ENCODE peak calls at places on chromosomes 13 and 19, in six cellular contexts. E is foreskin fibroblast; P is pancreas; C is stimulated activated CD8-positive, alpha-beta memory T cell treated with anti-CD3 and anti-CD28 coated beads, Interleukin-15, amount 100 ng/mL, for 24 hours; T is non-pigmented ciliary epithelial cell; J is G401. R is an unnamed sample.

GRCh38 chr13:93244918-93245280 is 18.3 kb downstream of the GPC6 start:
- DNase-seq in E (peak; percentile 46), P (no peak), T (no peak), C (no peak), J (no peak), R (no peak)

GRCh38 chr19:5894704-5895349 is 8.8 kb downstream of the NDUFA11 start:
- DNase-seq in T (no peak), C (no peak), P (no peak), J (no peak), E (no peak), R (no peak)

GRCh38 chr13:80823472-80823871 is 482.5 kb upstream of the SPRY2 start:
- DNase-seq in J (no peak), T (no peak), C (no peak), E (no peak), P (no peak), R (no peak)

GRCh38 chr19:5292843-5293606 is 47.6 kb downstream of the PTPRS start:
- DNase-seq in J (peak; percentile 74), T (peak; percentile 18), E (peak; percentile 90), C (peak; percentile 21), P (peak; percentile 82), R (peak; percentile 36)

GRCh38 chr19:8158411-8159074 is 9.2 kb upstream of the FBN3 start:
- DNase-seq in J (peak; percentile 92), E (peak; percentile 79), P (peak; percentile 40), C (no peak), T (peak; percentile 35), R (peak; percentile 83)

GRCh38 chr19:36488816-36489138 is 584 bp downstream of the ZNF566 start:
- DNase-seq in J (peak; percentile 43), E (peak; percentile 33), P (no peak), C (no peak), T (no peak), R (peak; percentile 55)

GRCh38 chr19:3039125-3039524 is 10.0 kb upstream of the TLE2 start:
- DNase-seq in C (no peak), P (no peak), T (no peak), E (no peak), J (no peak), R (no peak)

GRCh38 chr19:41431426-41432386 is 4.5 kb upstream of the B3GNT8 start:
- DNase-seq in J (peak; percentile 17), E (peak; percentile 76), C (no peak), T (no peak), P (no peak), R (no peak)

GRCh38 chr19:43584484-43584883 is 8.9 kb downstream of the PINLYP start:
- DNase-seq in E (no peak), J (no peak), P (no peak), T (no peak), C (no peak), R (no peak)

GRCh38 chr13:41384749-41385503 is 72.4 kb upstream of the RGCC start:
- DNase-seq in P (no peak), E (peak; percentile 58), J (no peak), T (no peak), C (no peak), R (no peak)

GRCh38 chr19:49912965-49913685 is 15.9 kb upstream of the ATF5 start:
- DNase-seq in T (no peak), C (no peak), E (no peak), J (no peak), P (no peak), R (no peak)

GRCh38 chr13:73922728-73923393 is 211.3 kb downstream of the KLF12 start:
- DNase-seq in T (no peak), J (no peak), E (peak; percentile 44), C (no peak), P (no peak), R (no peak)

GRCh38 chr19:45305421-45305820 is 17.3 kb downstream of the CKM start:
- DNase-seq in C (no peak), J (peak; percentile 21), E (peak; percentile 43), T (no peak), P (no peak), R (no peak)

GRCh38 chr19:40331052-40331451 is 17.1 kb downstream of the C19orf47 start:
- DNase-seq in P (no peak), C (no peak), J (no peak), E (no peak), T (no peak), R (no peak)

GRCh38 chr13:25493930-25494707 is 122.3 kb downstream of the ATP8A2 start:
- DNase-seq in T (no peak), E (no peak), J (peak; percentile 67), P (no peak), C (no peak), R (no peak)

GRCh38 chr19:35132254-35132653 is 2.6 kb downstream of the LGI4 start:
- DNase-seq in E (no peak), T (no peak), C (no peak), P (no peak), J (no peak), R (no peak)

GRCh38 chr13:47484564-47484963 is 516.5 kb downstream of the SUCLA2 start:
- DNase-seq in J (no peak), C (no peak), E (peak; percentile 85), T (peak; percentile 74), P (no peak), R (no peak)

GRCh38 chr13:34933786-34934185 is 8.3 kb upstream of the NBEA start:
- DNase-seq in P (no peak), E (no peak), J (no peak), T (no peak), C (no peak), R (no peak)

GRCh38 chr13:94327318-94327717 is 152.2 kb downstream of the DCT start:
- DNase-seq in J (no peak), C (no peak), P (no peak), T (no peak), E (no peak), R (no peak)

GRCh38 chr19:43820098-43820860 is 6.8 kb upstream of the ZNF283 start:
- DNase-seq in T (peak; percentile 5), J (peak; percentile 32), C (no peak), E (peak; percentile 85), P (no peak), R (no peak)

GRCh38 chr19:6772028-6772865 is at the start of gene VAV1:
- DNase-seq in T (no peak), C (peak; percentile 45), E (no peak), P (no peak), J (no peak), R (peak; percentile 92)

GRCh38 chr19:2051771-2052704 is 994 bp upstream of the MKNK2 start:
- DNase-seq in J (no peak), P (peak; percentile 79), E (no peak), C (no peak), T (no peak), R (peak; percentile 76)

GRCh38 chr19:295687-296370 is 4.6 kb upstream of the PLPP2 start:
- DNase-seq in P (no peak), J (no peak), E (no peak), C (no peak), T (no peak), R (no peak)

GRCh38 chr13:45412274-45413049 is 5.7 kb downstream of the SLC25A30 start:
- DNase-seq in T (no peak), P (no peak), E (peak; percentile 12), J (no peak), C (no peak), R (no peak)

GRCh38 chr13:98517576-98518310 is 59.2 kb downstream of the STK24 start:
- DNase-seq in T (no peak), E (no peak), P (no peak), J (no peak), C (no peak), R (no peak)

GRCh38 chr13:61029064-61029463 is 386.6 kb downstream of the PCDH20 start:
- DNase-seq in E (no peak), C (no peak), J (no peak), T (no peak), P (no peak), R (peak; percentile 5)

GRCh38 chr13:100789025-100789424 is 114.4 kb upstream of the TMTC4 start:
- DNase-seq in J (no peak), T (no peak), C (no peak), E (no peak), P (no peak), R (no peak)

GRCh38 chr13:112871742-112872141 is 97.3 kb upstream of the MCF2L start:
- DNase-seq in C (no peak), P (no peak), E (no peak), J (no peak), T (no peak), R (no peak)

GRCh38 chr13:91157273-91158014 is 190.0 kb upstream of the MIR17HG start:
- DNase-seq in P (no peak), E (no peak), T (no peak), J (peak; percentile 44), C (no peak), R (no peak)

GRCh38 chr19:51031880-51032225 is 2.9 kb downstream of the KLK12 start:
- DNase-seq in C (no peak), E (no peak), T (no peak), P (no peak), J (no peak), R (no peak)

R was measured in RPMI8226.